ENCODE peak calls at places on chromosomes 13 and 19, in seven cellular contexts. One of them, this sample, is unnamed. For H3K36me3, the result is how much of the 10 kb centered on the place peaks cover.

GRCh38 chr19:37654118-37654517 is 1.1 kb downstream of the ZFP30 start:
- DNase-seq in GM23338: no peak
- DNase-seq in transverse colon: no peak
- DNase-seq in HCT116: no peak
- DNase-seq in HepG2: no peak
- DNase-seq in breast epithelium: no peak
- DNase-seq in upper lobe of left lung: no peak
- DNase-seq in this sample: no peak

GRCh38 chr13:94617389-94618000 is 15.8 kb downstream of the GPR180 start:
- DNase-seq in GM23338: peak
- DNase-seq in transverse colon: no peak
- DNase-seq in HCT116: no peak
- DNase-seq in HepG2: peak
- DNase-seq in breast epithelium: no peak
- DNase-seq in upper lobe of left lung: no peak
- DNase-seq in this sample: no peak

GRCh38 chr19:56348289-56348877 is 33.7 kb upstream of the ZSCAN5A start:
- DNase-seq in GM23338: peak
- DNase-seq in transverse colon: no peak
- DNase-seq in HCT116: peak
- DNase-seq in HepG2: no peak
- DNase-seq in breast epithelium: no peak
- DNase-seq in upper lobe of left lung: no peak
- DNase-seq in this sample: no peak

GRCh38 chr19:31231181-31231580 is 118.1 kb downstream of the TSHZ3 start:
- DNase-seq in GM23338: no peak
- DNase-seq in transverse colon: no peak
- DNase-seq in HCT116: no peak
- DNase-seq in HepG2: no peak
- DNase-seq in breast epithelium: no peak
- DNase-seq in upper lobe of left lung: no peak
- DNase-seq in this sample: no peak

GRCh38 chr13:26022538-26023292 is 29.1 kb downstream of the SHISA2 start:
- DNase-seq in GM23338: no peak
- DNase-seq in transverse colon: no peak
- DNase-seq in HCT116: no peak
- DNase-seq in HepG2: no peak
- DNase-seq in breast epithelium: peak
- DNase-seq in upper lobe of left lung: peak
- DNase-seq in this sample: no peak

GRCh38 chr13:48400820-48401219 is 12.1 kb downstream of the LPAR6 start:
- DNase-seq in GM23338: no peak
- DNase-seq in transverse colon: no peak
- DNase-seq in HCT116: no peak
- DNase-seq in HepG2: no peak
- DNase-seq in breast epithelium: no peak
- DNase-seq in upper lobe of left lung: no peak
- DNase-seq in this sample: no peak

GRCh38 chr13:50685491-50685890 is 158.0 kb downstream of the DLEU7 start:
- DNase-seq in GM23338: peak
- DNase-seq in transverse colon: peak
- DNase-seq in HCT116: no peak
- DNase-seq in HepG2: no peak
- DNase-seq in breast epithelium: peak
- DNase-seq in upper lobe of left lung: peak
- DNase-seq in this sample: no peak

GRCh38 chr19:3580156-3580955 is 4.9 kb upstream of the GIPC3 start:
- DNase-seq in GM23338: no peak
- DNase-seq in transverse colon: no peak
- DNase-seq in HCT116: no peak
- DNase-seq in HepG2: peak
- DNase-seq in breast epithelium: no peak
- DNase-seq in upper lobe of left lung: no peak
- DNase-seq in this sample: no peak

GRCh38 chr13:105474983-105475382 is 1060.5 kb downstream of the EFNB2 start:
- DNase-seq in GM23338: peak
- DNase-seq in transverse colon: no peak
- DNase-seq in HCT116: no peak
- DNase-seq in HepG2: no peak
- DNase-seq in breast epithelium: no peak
- DNase-seq in upper lobe of left lung: no peak
- DNase-seq in this sample: no peak

GRCh38 chr19:29299416-29300380 is 86.7 kb upstream of the UQCRFS1 start:
- DNase-seq in GM23338: no peak
- DNase-seq in transverse colon: no peak
- DNase-seq in HCT116: no peak
- DNase-seq in HepG2: no peak
- DNase-seq in breast epithelium: no peak
- DNase-seq in upper lobe of left lung: peak
- DNase-seq in this sample: peak

GRCh38 chr13:24112791-24113190 is 47.7 kb upstream of the SPATA13 start:
- DNase-seq in GM23338: no peak
- DNase-seq in transverse colon: no peak
- DNase-seq in HCT116: no peak
- DNase-seq in HepG2: no peak
- DNase-seq in breast epithelium: no peak
- DNase-seq in upper lobe of left lung: no peak
- DNase-seq in this sample: no peak

GRCh38 chr13:91904597-91904996 is 506.2 kb downstream of the GPC5 start:
- DNase-seq in GM23338: no peak
- DNase-seq in transverse colon: no peak
- DNase-seq in HCT116: no peak
- DNase-seq in HepG2: no peak
- DNase-seq in breast epithelium: no peak
- DNase-seq in upper lobe of left lung: no peak
- DNase-seq in this sample: no peak

GRCh38 chr13:43237616-43238015 is 214.2 kb downstream of the DNAJC15 start:
- DNase-seq in GM23338: no peak
- DNase-seq in transverse colon: no peak
- DNase-seq in HCT116: no peak
- DNase-seq in HepG2: no peak
- DNase-seq in breast epithelium: no peak
- DNase-seq in upper lobe of left lung: no peak
- DNase-seq in this sample: no peak

GRCh38 chr13:68081051-68081450 is 850.9 kb upstream of the PCDH9 start:
- DNase-seq in GM23338: no peak
- DNase-seq in transverse colon: no peak
- DNase-seq in HCT116: no peak
- DNase-seq in HepG2: no peak
- DNase-seq in breast epithelium: no peak
- DNase-seq in upper lobe of left lung: no peak
- DNase-seq in this sample: no peak

GRCh38 chr19:2574478-2574931 is 98.6 kb downstream of the GADD45B start:
- DNase-seq in GM23338: no peak
- DNase-seq in transverse colon: no peak
- DNase-seq in HCT116: no peak
- DNase-seq in HepG2: no peak
- DNase-seq in breast epithelium: peak
- DNase-seq in upper lobe of left lung: no peak
- DNase-seq in this sample: no peak

GRCh38 chr19:17687857-17688784 is at the start of gene UNC13A:
- DNase-seq in GM23338: peak
- DNase-seq in transverse colon: peak
- DNase-seq in HCT116: no peak
- DNase-seq in HepG2: no peak
- DNase-seq in breast epithelium: no peak
- DNase-seq in upper lobe of left lung: no peak
- DNase-seq in this sample: peak

GRCh38 chr13:24275041-24275440 is 34.3 kb upstream of the C1QTNF9 start:
- DNase-seq in GM23338: no peak
- DNase-seq in transverse colon: no peak
- DNase-seq in HCT116: no peak
- DNase-seq in HepG2: no peak
- DNase-seq in breast epithelium: no peak
- DNase-seq in upper lobe of left lung: no peak
- DNase-seq in this sample: no peak

GRCh38 chr13:25286308-25286968 is 850 bp downstream of the MTMR6 start:
- DNase-seq in GM23338: peak
- DNase-seq in transverse colon: peak
- DNase-seq in HCT116: no peak
- DNase-seq in HepG2: peak
- DNase-seq in breast epithelium: no peak
- DNase-seq in upper lobe of left lung: peak
- DNase-seq in this sample: no peak

GRCh38 chr19:29660835-29661234 is 4.4 kb upstream of the PLEKHF1 start:
- DNase-seq in GM23338: no peak
- DNase-seq in transverse colon: no peak
- DNase-seq in HCT116: no peak
- DNase-seq in HepG2: no peak
- DNase-seq in breast epithelium: peak
- DNase-seq in upper lobe of left lung: peak
- DNase-seq in this sample: peak

GRCh38 chr19:48914181-48914580 is 14.1 kb downstream of the NUCB1 start:
- DNase-seq in GM23338: no peak
- DNase-seq in transverse colon: no peak
- DNase-seq in HCT116: no peak
- DNase-seq in HepG2: no peak
- DNase-seq in breast epithelium: no peak
- DNase-seq in upper lobe of left lung: no peak
- DNase-seq in this sample: no peak

GRCh38 chr19:48910803-48911202 is 10.7 kb downstream of the NUCB1 start:
- DNase-seq in GM23338: no peak
- DNase-seq in transverse colon: no peak
- DNase-seq in HCT116: no peak
- DNase-seq in HepG2: no peak
- DNase-seq in breast epithelium: no peak
- DNase-seq in upper lobe of left lung: no peak
- DNase-seq in this sample: no peak

GRCh38 chr19:48915757-48916156 is 15.6 kb downstream of the NUCB1 start:
- DNase-seq in GM23338: no peak
- DNase-seq in transverse colon: no peak
- DNase-seq in HCT116: no peak
- DNase-seq in HepG2: no peak
- DNase-seq in breast epithelium: no peak
- DNase-seq in upper lobe of left lung: peak
- DNase-seq in this sample: no peak

GRCh38 chr19:48918071-48918470 is 15.4 kb upstream of the DHDH start:
- DNase-seq in GM23338: no peak
- DNase-seq in transverse colon: no peak
- DNase-seq in HCT116: no peak
- DNase-seq in HepG2: no peak
- DNase-seq in breast epithelium: no peak
- DNase-seq in upper lobe of left lung: no peak
- DNase-seq in this sample: no peak

DNA sequence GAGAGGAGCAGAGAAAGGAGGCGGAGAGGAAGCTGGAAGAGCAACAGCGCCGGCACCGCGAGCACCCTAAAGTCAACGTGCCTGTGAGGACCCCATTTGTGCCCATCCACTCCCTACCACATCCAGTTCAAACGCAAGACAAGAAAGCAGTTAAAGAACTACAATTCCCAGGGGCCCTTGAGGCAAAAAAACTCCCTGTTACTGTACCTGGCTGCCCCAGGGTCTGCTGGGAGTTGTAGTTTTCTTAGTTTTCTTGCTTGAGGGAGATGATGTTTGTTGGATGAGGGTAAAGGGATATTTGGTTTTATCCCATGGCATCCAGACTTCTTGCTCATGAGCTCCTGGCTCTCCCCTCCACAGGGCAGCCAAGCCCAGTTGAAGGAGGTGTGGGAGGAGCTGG is 13.0 kb downstream of the NUCB1 start:
- DNase-seq in GM23338: peak
- DNase-seq in transverse colon: no peak
- DNase-seq in HCT116: no peak
- DNase-seq in HepG2: no peak
- DNase-seq in breast epithelium: no peak
- DNase-seq in upper lobe of left lung: no peak
- DNase-seq in this sample: no peak
- H3K36me3 ChIP-seq in GM23338: under half
- H3K36me3 ChIP-seq in transverse colon: under half
- H3K36me3 ChIP-seq in HCT116: under half
- H3K36me3 ChIP-seq in HepG2: half or more
- H3K36me3 ChIP-seq in breast epithelium: under half
- H3K36me3 ChIP-seq in upper lobe of left lung: half or more
- H3K36me3 ChIP-seq in this sample: half or more

GRCh38 chr19:5397804-5398692 is 57.2 kb upstream of the ZNRF4 start:
- DNase-seq in GM23338: peak
- DNase-seq in transverse colon: no peak
- DNase-seq in HCT116: no peak
- DNase-seq in HepG2: peak
- DNase-seq in breast epithelium: no peak
- DNase-seq in upper lobe of left lung: no peak
- DNase-seq in this sample: no peak
- TF ChIP-seq POLR2AphosphoS5 in GM23338: no peak
- TF ChIP-seq POLR2AphosphoS5 in transverse colon: no peak
- TF ChIP-seq POLR2AphosphoS5 in HCT116: no peak
- TF ChIP-seq POLR2AphosphoS5 in HepG2: no peak
- TF ChIP-seq POLR2AphosphoS5 in breast epithelium: no peak
- TF ChIP-seq POLR2AphosphoS5 in upper lobe of left lung: no peak
- TF ChIP-seq POLR2AphosphoS5 in this sample: no peak

DNA sequence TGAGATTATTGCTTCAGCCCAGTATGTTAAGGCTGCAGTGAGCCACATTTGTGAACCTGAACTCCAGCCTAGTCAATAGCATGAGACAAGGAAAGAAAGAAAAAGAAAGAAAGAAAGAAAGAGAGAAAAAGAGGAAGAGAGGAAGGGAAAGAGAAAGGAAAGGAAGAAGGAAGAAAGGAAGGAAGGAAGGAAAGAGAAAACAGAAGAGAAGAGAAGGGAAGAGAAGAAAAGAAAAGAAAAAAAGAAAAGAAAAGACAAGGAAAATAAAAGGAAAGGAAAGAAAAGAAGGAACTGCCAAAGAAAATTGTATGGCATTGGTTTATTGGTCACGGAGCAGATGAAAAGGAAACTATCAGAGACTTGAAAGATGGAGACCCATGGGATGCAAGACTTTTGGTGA is 1158.8 kb downstream of the OLFM4 start:
- DNase-seq in GM23338: no peak
- DNase-seq in transverse colon: no peak
- DNase-seq in HCT116: no peak
- DNase-seq in HepG2: no peak
- DNase-seq in breast epithelium: no peak
- DNase-seq in upper lobe of left lung: no peak
- DNase-seq in this sample: no peak
- H3K36me3 ChIP-seq in GM23338: under half
- H3K36me3 ChIP-seq in transverse colon: under half
- H3K36me3 ChIP-seq in HCT116: under half
- H3K36me3 ChIP-seq in HepG2: under half
- H3K36me3 ChIP-seq in breast epithelium: under half
- H3K36me3 ChIP-seq in upper lobe of left lung: under half
- H3K36me3 ChIP-seq in this sample: under half

GRCh38 chr13:69180025-69180424 is 927.6 kb upstream of the ATXN8OS start:
- DNase-seq in GM23338: no peak
- DNase-seq in transverse colon: no peak
- DNase-seq in HCT116: no peak
- DNase-seq in HepG2: no peak
- DNase-seq in breast epithelium: no peak
- DNase-seq in upper lobe of left lung: no peak
- DNase-seq in this sample: no peak

GRCh38 chr13:69178000-69178399 is 929.6 kb upstream of the ATXN8OS start:
- DNase-seq in GM23338: no peak
- DNase-seq in transverse colon: no peak
- DNase-seq in HCT116: no peak
- DNase-seq in HepG2: no peak
- DNase-seq in breast epithelium: no peak
- DNase-seq in upper lobe of left lung: no peak
- DNase-seq in this sample: no peak
- TF ChIP-seq POLR2AphosphoS5 in GM23338: no peak
- TF ChIP-seq POLR2AphosphoS5 in transverse colon: no peak
- TF ChIP-seq POLR2AphosphoS5 in HCT116: no peak
- TF ChIP-seq POLR2AphosphoS5 in HepG2: no peak
- TF ChIP-seq POLR2AphosphoS5 in breast epithelium: no peak
- TF ChIP-seq POLR2AphosphoS5 in upper lobe of left lung: no peak
- TF ChIP-seq POLR2AphosphoS5 in this sample: no peak